ENCODE peak calls at places on chromosomes 1 and 21, in five cellular contexts. V, M, I, T and E are unnamed samples. For H3K4me1, the result is how much of the 10 kb centered on the place peaks cover.

GRCh38 chr1:41046347-41046775 is 24.8 kb upstream of the SLFNL1 start:
- DNase-seq in M (no peak), I (no peak), V (no peak), T (no peak), E (no peak)

GRCh38 chr1:199333180-199333579 is 694.3 kb upstream of the NR5A2 start:
- DNase-seq in I (no peak), T (no peak), M (no peak), V (no peak), E (no peak)

GRCh38 chr1:156495401-156496140 is 5.0 kb downstream of the MEF2D start:
- DNase-seq in I (no peak), T (peak), M (no peak), V (no peak), E (no peak)

GRCh38 chr1:227308367-227309336 is 9.6 kb downstream of the CDC42BPA start:
- DNase-seq in I (no peak), M (no peak), T (no peak), V (no peak), E (no peak)

GRCh38 chr1:33298623-33299277 is 22.1 kb downstream of the A3GALT2 start:
- DNase-seq in V (peak), I (peak), T (peak), M (peak), E (peak)

GRCh38 chr1:31580891-31581603 is 4.7 kb downstream of the TINAGL1 start:
- DNase-seq in M (no peak), I (no peak), T (no peak), V (no peak), E (no peak)

GRCh38 chr1:210747890-210748289 is 386.1 kb downstream of the KCNH1 start:
- DNase-seq in M (no peak), V (no peak), T (no peak), I (no peak), E (no peak)

GRCh38 chr1:70429219-70429618 is 18.2 kb downstream of the CTH start:
- DNase-seq in V (no peak), T (no peak), I (no peak), M (no peak), E (no peak)

GRCh38 chr1:32256473-32257226 is 5.6 kb downstream of the LCK start:
- DNase-seq in M (no peak), I (no peak), V (no peak), T (no peak), E (no peak)

GRCh38 chr1:214310010-214310409 is 29.1 kb downstream of the SMYD2 start:
- DNase-seq in V (peak), T (no peak), M (no peak), I (peak), E (no peak)

GRCh38 chr1:76948846-76949245 is 81.6 kb downstream of the ST6GALNAC5 start:
- DNase-seq in V (no peak), I (no peak), T (no peak), M (no peak), E (no peak)

GRCh38 chr1:30790850-30791778 is 33.5 kb upstream of the LAPTM5 start:
- DNase-seq in I (no peak), V (no peak), M (peak), T (no peak), E (no peak)

GRCh38 chr1:20069932-20070331 is at the start of gene PLA2G5:
- DNase-seq in T (peak), M (no peak), I (peak), V (peak), E (no peak)

GRCh38 chr1:47340227-47340626 is 6.6 kb downstream of the CMPK1 start:
- DNase-seq in I (no peak), T (no peak), V (no peak), M (no peak), E (no peak)

GRCh38 chr1:211632808-211633522 is 42.5 kb downstream of the NEK2 start:
- DNase-seq in M (no peak), I (peak), T (no peak), V (peak), E (no peak)

GRCh38 chr21:32772281-32773047 is 909 bp upstream of the PAXBP1 start:
- DNase-seq in I (peak), V (peak), T (peak), M (peak), E (peak)

GRCh38 chr1:54614558-54614957 is 8.8 kb downstream of the FAM151A start:
- DNase-seq in T (no peak), I (no peak), M (no peak), V (no peak), E (no peak)

GRCh38 chr1:111792249-111792648 is 36.5 kb downstream of the DDX20 start:
- DNase-seq in T (no peak), V (peak), I (no peak), M (no peak), E (no peak)

GRCh38 chr1:156121441-156121840 is 6.9 kb downstream of the LMNA start:
- DNase-seq in T (no peak), V (no peak), M (no peak), I (no peak), E (no peak)

GRCh38 chr1:165524639-165525038 is 19.2 kb upstream of the LRRC52 start:
- DNase-seq in T (no peak), V (no peak), M (no peak), I (no peak), E (no peak)

GRCh38 chr1:16286122-16286521 is 49.1 kb upstream of the CPLANE2 start:
- DNase-seq in V (no peak), M (no peak), T (no peak), I (no peak), E (no peak)

GRCh38 chr1:173355281-173356031 is 121.7 kb upstream of the PRDX6 start:
- DNase-seq in M (no peak), I (no peak), T (no peak), V (peak), E (no peak)

GRCh38 chr1:24201941-24202440 is 14.9 kb upstream of the IFNLR1 start:
- DNase-seq in T (peak), I (peak), M (peak), V (peak), E (peak)

GRCh38 chr1:187755536-187755935 is 926.8 kb downstream of the PLA2G4A start:
- DNase-seq in M (no peak), T (no peak), I (no peak), V (no peak), E (no peak)

GRCh38 chr1:87513270-87513669 is 184.6 kb downstream of the LMO4 start:
- DNase-seq in M (no peak), T (no peak), V (peak), I (no peak), E (no peak)

GRCh38 chr21:25871566-25871965 is 136.8 kb downstream of the GABPA start:
- DNase-seq in I (no peak), V (no peak), M (no peak), T (no peak), E (no peak)

GRCh38 chr21:38903578-38904193 is 98.0 kb downstream of the ETS2 start:
- DNase-seq in T (no peak), I (no peak), M (no peak), V (no peak), E (no peak)

GRCh38 chr1:224223819-224224714 is 41.0 kb downstream of the DEGS1 start:
- DNase-seq in M (no peak), I (peak), V (peak), T (no peak), E (no peak)

GRCh38 chr1:193120604-193121166 is 1.1 kb upstream of the CDC73 start:
- DNase-seq in V (no peak), T (no peak), I (no peak), M (no peak), E (peak)

GRCh38 chr1:6475381-6476133 is 9.6 kb upstream of the TNFRSF25 start:
- DNase-seq in V (no peak), T (peak), M (peak), I (peak), E (peak)

GRCh38 chr1:31939484-31940329 is 1.5 kb upstream of the PTP4A2 start:
- DNase-seq in M (peak), T (peak), I (peak), V (peak), E (peak)

GRCh38 chr1:214018605-214019268 is 31.0 kb downstream of the PROX1 start:
- DNase-seq in V (no peak), I (no peak), T (no peak), M (no peak), E (no peak)

GRCh38 chr1:195594773-195595172 is 1013.5 kb downstream of the KCNT2 start:
- DNase-seq in V (no peak), T (no peak), M (no peak), I (no peak), E (no peak)

GRCh38 chr1:232981161-232981560 is 30.8 kb downstream of the NTPCR start:
- DNase-seq in V (no peak), M (no peak), I (no peak), T (no peak), E (no peak)

GRCh38 chr1:164635784-164636729 is 77.1 kb downstream of the PBX1 start:
- DNase-seq in V (no peak), M (no peak), I (no peak), T (peak), E (no peak)

GRCh38 chr1:30321216-30321910 is 402.0 kb downstream of the MATN1 start:
- DNase-seq in T (no peak), V (no peak), I (no peak), M (no peak), E (no peak)

DNA sequence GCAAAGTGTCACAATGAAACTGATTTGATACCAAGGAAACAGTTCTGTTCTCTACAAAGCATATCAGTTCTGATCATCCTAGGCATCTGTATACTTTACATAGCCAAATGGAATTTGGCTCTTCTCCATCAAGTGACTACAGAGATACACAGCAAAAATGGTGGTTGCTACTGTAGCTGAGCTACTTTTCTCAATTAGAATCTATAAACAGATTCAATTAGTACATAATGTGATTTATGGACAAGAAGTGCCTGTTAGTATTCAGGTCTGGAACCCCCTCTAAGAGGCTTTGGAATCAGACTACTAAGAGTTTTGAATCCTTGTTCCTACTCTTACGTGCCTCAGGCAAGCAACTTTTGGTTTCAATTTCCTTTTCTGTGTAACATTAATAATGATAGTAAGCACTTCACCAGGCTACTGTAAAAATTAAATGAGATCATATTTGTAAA is 25.5 kb downstream of the C21orf91 start:
- DNase-seq in T (no peak), M (no peak), V (peak), I (peak), E (peak)
- H3K4me3 ChIP-seq in T (peak), M (peak), V (no peak), I (peak), E (peak)

DNA sequence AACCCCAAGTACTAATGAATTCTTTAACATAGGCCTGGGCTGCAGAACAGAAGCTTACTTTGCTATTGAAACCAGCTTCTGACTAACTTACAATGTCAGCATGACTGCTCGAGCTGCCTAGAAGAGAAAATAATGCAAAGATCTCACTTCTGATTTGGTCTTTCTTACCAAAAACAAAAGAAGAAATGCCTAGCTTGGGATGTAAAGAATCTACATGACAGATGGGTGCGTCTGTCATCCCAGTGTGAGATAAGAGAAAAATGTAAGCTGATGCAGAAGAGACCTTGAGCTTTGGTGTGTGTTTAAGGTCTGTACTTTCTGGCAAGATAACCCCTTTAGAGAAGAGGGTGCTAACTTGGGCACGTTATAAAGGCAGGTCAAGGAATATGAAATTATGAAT is 3.6 kb downstream of the FAM20B start:
- DNase-seq in T (no peak), V (no peak), M (peak), I (no peak), E (no peak)
- H3K4me1 ChIP-seq in T (under half), V (under half), M (half or more), I (half or more), E (under half)

GRCh38 chr1:93042134-93042821 is 36.8 kb upstream of the MTF2 start:
- DNase-seq in M (peak), T (no peak), I (no peak), V (no peak), E (peak)

GRCh38 chr1:93047585-93047984 is 31.5 kb upstream of the MTF2 start:
- DNase-seq in I (no peak), T (no peak), M (no peak), V (no peak), E (no peak)

GRCh38 chr1:93042822-93043557 is 36.1 kb upstream of the MTF2 start:
- DNase-seq in I (no peak), M (no peak), T (no peak), V (no peak), E (no peak)
- H3K4me3 ChIP-seq in I (no peak), M (peak), T (no peak), V (no peak), E (peak)

GRCh38 chr1:183472488-183473285 is at the start of gene SMG7:
- DNase-seq in T (no peak), V (peak), I (peak), M (peak), E (peak)
- H3K4me1 ChIP-seq in T (under half), V (under half), I (under half), M (half or more), E (under half)

GRCh38 chr1:115140442-115141144 is 51.3 kb upstream of the TSPAN2 start:
- DNase-seq in V (no peak), I (no peak), T (no peak), M (no peak), E (no peak)

GRCh38 chr1:115145221-115145620 is 55.9 kb upstream of the TSPAN2 start:
- DNase-seq in I (no peak), T (no peak), V (no peak), M (no peak), E (no peak)

GRCh38 chr1:115142616-115143015 is 53.3 kb upstream of the TSPAN2 start:
- DNase-seq in T (no peak), V (peak), I (peak), M (no peak), E (no peak)

GRCh38 chr1:115141145-115141454 is 51.8 kb upstream of the TSPAN2 start:
- DNase-seq in M (no peak), V (no peak), I (no peak), T (no peak), E (no peak)

DNA sequence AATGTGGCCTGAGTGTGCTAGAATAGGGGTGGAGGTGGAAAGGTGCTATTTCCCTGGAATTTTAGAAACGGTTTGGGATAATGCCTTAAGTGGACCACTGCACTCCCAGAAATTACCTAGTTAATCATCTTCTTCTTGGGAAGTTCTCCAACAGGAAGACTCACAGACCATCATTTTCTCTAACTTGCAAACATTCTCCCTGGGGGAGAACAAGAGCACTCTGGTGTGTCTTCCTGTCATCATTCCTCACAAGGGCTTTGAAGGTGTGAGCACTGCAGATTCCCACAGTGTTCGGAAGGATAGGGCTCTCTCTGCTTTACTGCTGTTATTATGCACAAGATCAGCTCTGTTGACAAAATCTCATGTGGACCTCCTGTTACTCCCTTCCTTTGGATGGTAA is 54.9 kb upstream of the TSPAN2 start:
- DNase-seq in I (no peak), T (no peak), M (no peak), V (no peak), E (no peak)
- H3K4me3 ChIP-seq in I (no peak), T (no peak), M (no peak), V (no peak), E (no peak)

GRCh38 chr1:162224267-162224666 is 152.4 kb downstream of the SPATA46 start:
- DNase-seq in M (no peak), T (no peak), V (no peak), I (no peak), E (no peak)
- H3K4me1 ChIP-seq in M (under half), T (under half), V (under half), I (under half), E (under half)

GRCh38 chr21:41834252-41834925 is 44.8 kb downstream of the PRDM15 start:
- DNase-seq in V (no peak), T (no peak), I (no peak), M (no peak), E (no peak)
- H3K4me3 ChIP-seq in V (no peak), T (no peak), I (no peak), M (no peak), E (no peak)

DNA sequence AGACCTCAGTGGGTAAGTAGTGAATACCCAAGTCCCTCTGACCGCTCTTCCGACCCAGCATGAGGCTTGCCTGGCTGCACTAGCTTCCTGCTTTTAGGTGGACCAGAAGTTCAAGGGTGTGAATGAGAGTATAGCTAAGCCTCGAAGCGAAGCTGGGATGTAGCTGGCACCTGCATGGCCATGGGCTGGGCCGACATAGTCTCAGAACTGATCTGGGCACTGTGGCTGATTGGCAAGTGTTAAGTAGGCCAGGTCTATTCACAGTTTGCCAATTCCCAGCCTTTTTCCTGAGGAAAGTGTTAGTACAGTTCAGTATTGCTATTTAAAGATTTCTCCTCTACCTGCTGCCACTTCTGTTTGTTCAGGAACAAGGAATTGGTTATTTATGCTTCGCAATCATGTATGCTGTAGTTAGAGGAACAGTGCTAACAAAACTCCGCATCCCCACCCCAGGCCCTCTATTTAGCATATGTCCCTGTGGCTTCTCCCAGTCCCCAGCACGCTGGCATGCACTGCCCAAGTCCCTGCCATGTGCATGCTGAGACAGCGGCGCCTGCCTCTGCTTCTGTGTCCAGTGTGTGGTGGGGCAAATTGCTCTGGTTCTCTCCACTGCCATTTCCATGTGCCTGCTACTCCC is 16.3 kb downstream of the SPATA46 start:
- DNase-seq in M (no peak), I (no peak), T (no peak), V (no peak), E (no peak)
- H3K4me1 ChIP-seq in M (under half), I (under half), T (under half), V (under half), E (under half)

GRCh38 chr1:94045465-94046056 is 75.4 kb downstream of the ABCA4 start:
- DNase-seq in M (peak), V (peak), I (peak), T (peak), E (no peak)
- H3K4me3 ChIP-seq in M (no peak), V (no peak), I (peak), T (no peak), E (no peak)

GRCh38 chr1:171576144-171576543 is 45.9 kb upstream of the MYOCOS start:
- DNase-seq in I (no peak), T (no peak), M (no peak), V (no peak), E (no peak)
- H3K4me1 ChIP-seq in I (under half), T (under half), M (under half), V (under half), E (under half)